ENCODE peak calls at places on chromosomes 7 and 10, in seven cellular contexts. H is GM23338, N is esophagus muscularis mucosa, J is stomach, M is sigmoid colon, W is HCT116, U is prostate gland. O is an unnamed sample.
A peak's percentile ranks its signal among the peaks of the same experiment; 100 is the strongest.

GRCh38 chr7:106367018-106367420 is 82.2 kb upstream of the NAMPT start:
- DNase-seq in H (peak; percentile 59), N (no peak), J (no peak), M (no peak), W (no peak), U (no peak), O (no peak)

GRCh38 chr7:18566829-18567228 is 71.3 kb downstream of the HDAC9 start:
- DNase-seq in H (peak; percentile 8), N (no peak), J (no peak), M (no peak), W (no peak), U (no peak), O (peak; percentile 11)

GRCh38 chr7:2709553-2710165 is 21.7 kb downstream of the AMZ1 start:
- DNase-seq in H (peak; percentile 93), N (no peak), J (peak; percentile 82), M (no peak), W (peak; percentile 26), U (peak; percentile 31), O (peak; percentile 90)

GRCh38 chr7:63117-63480 is 129.3 kb upstream of the FAM20C start:
- DNase-seq in H (no peak), N (no peak), J (no peak), M (peak; percentile 58), W (no peak), U (no peak), O (no peak)

GRCh38 chr7:149489391-149490024 is 8.1 kb downstream of the ZNF746 start:
- DNase-seq in H (peak; percentile 43), N (peak; percentile 64), J (no peak), M (no peak), W (no peak), U (no peak), O (no peak)

GRCh38 chr7:122883049-122883670 is 3.1 kb downstream of the CADPS2 start:
- DNase-seq in H (no peak), N (no peak), J (no peak), M (no peak), W (no peak), U (no peak), O (no peak)

GRCh38 chr10:6337382-6337781 is 134.7 kb downstream of the PFKFB3 start:
- DNase-seq in H (no peak), N (peak; percentile 60), J (no peak), M (no peak), W (no peak), U (no peak), O (no peak)

GRCh38 chr10:48214701-48215100 is 59.8 kb downstream of the FRMPD2 start:
- DNase-seq in H (no peak), N (no peak), J (no peak), M (no peak), W (no peak), U (no peak), O (no peak)

GRCh38 chr10:49334993-49335972 is 36.3 kb downstream of the C10orf71 start:
- DNase-seq in H (no peak), N (peak; percentile 72), J (no peak), M (no peak), W (no peak), U (no peak), O (no peak)

GRCh38 chr7:40780431-40780830 is 645.6 kb downstream of the SUGCT start:
- DNase-seq in H (no peak), N (no peak), J (no peak), M (no peak), W (no peak), U (no peak), O (no peak)
- TF ChIP-seq POLR2AphosphoS5 in H (no peak), N (no peak), J (no peak), M (no peak), W (no peak), U (no peak), O (no peak)

GRCh38 chr10:17227367-17228080 is 517 bp upstream of the VIM start:
- DNase-seq in H (peak; percentile 46), N (no peak), J (no peak), M (no peak), W (no peak), U (no peak), O (peak; percentile 31)

GRCh38 chr10:17226891-17227303 is 1.1 kb upstream of the VIM start:
- DNase-seq in H (peak; percentile 39), N (no peak), J (no peak), M (peak; percentile 64), W (no peak), U (no peak), O (no peak)

GRCh38 chr10:17229016-17229716 is 1.1 kb downstream of the VIM start:
- DNase-seq in H (peak; percentile 46), N (peak; percentile 98), J (peak; percentile 73), M (peak; percentile 97), W (no peak), U (peak; percentile 49), O (peak; percentile 29)

GRCh38 chr10:17229717-17229966 is 1.6 kb downstream of the VIM start:
- DNase-seq in H (peak; percentile 77), N (no peak), J (no peak), M (no peak), W (no peak), U (no peak), O (no peak)

DNA sequence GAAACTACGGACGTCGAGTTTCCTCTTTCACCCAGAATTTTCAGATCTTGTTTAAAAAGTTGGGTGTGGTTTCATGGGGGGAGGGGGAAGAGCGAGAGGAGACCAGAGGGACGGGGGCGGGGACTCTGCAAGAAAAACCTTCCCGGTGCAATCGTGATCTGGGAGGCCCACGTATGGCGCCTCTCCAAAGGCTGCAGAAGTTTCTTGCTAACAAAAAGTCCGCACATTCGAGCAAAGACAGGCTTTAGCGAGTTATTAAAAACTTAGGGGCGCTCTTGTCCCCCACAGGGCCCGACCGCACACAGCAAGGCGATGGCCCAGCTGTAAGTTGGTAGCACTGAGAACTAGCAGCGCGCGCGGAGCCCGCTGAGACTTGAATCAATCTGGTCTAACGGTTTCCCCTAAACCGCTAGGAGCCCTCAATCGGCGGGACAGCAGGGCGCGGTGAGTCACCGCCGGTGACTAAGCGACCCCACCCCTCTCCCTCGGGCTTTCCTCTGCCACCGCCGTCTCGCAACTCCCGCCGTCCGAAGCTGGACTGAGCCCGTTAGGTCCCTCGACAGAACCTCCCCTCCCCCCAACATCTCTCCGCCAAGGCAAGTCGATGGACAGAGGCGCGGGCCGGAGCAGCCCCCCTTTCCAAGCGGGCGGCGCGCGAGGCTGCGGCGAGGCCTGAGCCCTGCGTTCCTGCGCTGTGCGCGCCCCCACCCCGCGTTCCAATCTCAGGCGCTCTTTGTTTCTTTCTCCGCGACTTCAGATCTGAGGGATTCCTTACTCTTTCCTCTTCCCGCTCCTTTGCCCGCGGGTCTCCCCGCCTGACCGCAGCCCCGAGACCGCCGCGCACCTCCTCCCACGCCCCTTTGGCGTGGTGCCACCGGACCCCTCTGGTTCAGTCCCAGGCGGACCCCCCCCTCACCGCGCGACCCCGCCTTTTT is at the start of gene VIM:
- DNase-seq in H (peak; percentile 92), N (peak; percentile 97), J (peak; percentile 73), M (peak; percentile 98), W (peak; percentile 84), U (peak; percentile 46), O (peak; percentile 38)
- TF ChIP-seq POLR2AphosphoS5 in H (no peak), N (peak; percentile 75), J (no peak), M (peak; percentile 74), W (peak; percentile 65), U (peak; percentile 22), O (peak; percentile 76)

DNA sequence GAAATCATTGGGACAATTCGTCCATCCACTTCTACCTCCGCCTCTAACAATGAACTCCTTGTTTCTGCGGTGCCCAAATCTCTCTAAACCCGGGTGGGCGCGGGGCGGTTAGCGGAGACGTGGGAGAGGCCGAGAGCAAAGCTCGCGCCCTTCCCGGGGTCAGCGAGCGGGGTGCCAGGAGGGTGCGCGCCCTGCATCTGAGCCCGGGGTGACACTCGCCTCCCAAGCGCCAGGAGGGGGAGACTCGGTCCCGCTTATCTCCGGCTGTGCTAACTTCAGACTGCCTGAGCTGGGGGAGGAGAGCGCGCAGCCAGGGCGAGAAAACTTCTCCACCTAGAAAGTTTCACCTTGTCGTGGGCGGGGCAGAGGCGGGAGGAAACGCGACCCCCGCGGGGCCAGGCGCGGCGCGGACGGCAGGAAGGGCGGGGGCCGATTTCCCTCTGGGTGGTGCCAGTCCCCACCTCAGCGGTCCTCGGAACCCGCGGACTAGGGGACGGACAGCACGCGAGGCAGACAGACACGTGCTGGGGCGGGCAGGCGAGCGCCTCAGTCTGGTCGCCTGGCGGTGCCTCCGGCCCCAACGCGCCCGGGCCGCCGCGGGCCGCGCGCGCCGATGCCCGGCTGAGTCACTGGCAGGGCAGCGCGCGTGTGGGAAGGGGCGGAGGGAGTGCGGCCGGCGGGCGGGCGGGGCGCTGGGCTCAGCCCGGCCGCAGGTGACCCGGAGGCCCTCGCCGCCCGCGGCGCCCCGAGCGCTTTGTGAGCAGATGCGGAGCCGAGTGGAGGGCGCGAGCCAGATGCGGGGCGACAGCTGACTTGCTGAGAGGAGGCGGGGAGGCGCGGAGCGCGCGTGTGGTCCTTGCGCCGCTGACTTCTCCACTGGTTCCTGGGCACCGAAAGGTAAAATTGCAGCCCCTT is at the start of gene MET:
- DNase-seq in H (peak; percentile 82), N (no peak), J (peak; percentile 84), M (peak; percentile 85), W (peak; percentile 84), U (peak; percentile 82), O (peak; percentile 54)
- TF ChIP-seq POLR2AphosphoS5 in H (peak; percentile 30), N (peak; percentile 30), J (no peak), M (no peak), W (peak; percentile 70), U (peak; percentile 43), O (no peak)

GRCh38 chr7:27680610-27681009 is 17.9 kb upstream of the HIBADH start:
- DNase-seq in H (no peak), N (no peak), J (no peak), M (no peak), W (no peak), U (no peak), O (no peak)

GRCh38 chr7:27678617-27679260 is 16.1 kb upstream of the HIBADH start:
- DNase-seq in H (no peak), N (no peak), J (no peak), M (no peak), W (no peak), U (no peak), O (no peak)

GRCh38 chr7:27677912-27678612 is 15.4 kb upstream of the HIBADH start:
- DNase-seq in H (no peak), N (no peak), J (no peak), M (no peak), W (peak; percentile 87), U (no peak), O (no peak)
- TF ChIP-seq POLR2AphosphoS5 in H (no peak), N (no peak), J (no peak), M (peak; percentile 11), W (peak; percentile 53), U (peak; percentile 17), O (no peak)